ENCODE peak calls at places on chromosomes 12 and 14, in five cellular contexts. S is HT1080; Y is NCI-H1092 treated with DMSO at 0.1 percent for 48 hours; O is Caki2; Z is stimulated activated CD4-positive, alpha-beta T cell treated with anti-CD3 and anti-CD28 coated beads, Interleukin-4, amount 100 ng/mL, for 48 hours. R is an unnamed sample.

GRCh38 chr14:95834491-95834890 is 42.1 kb upstream of the TUNAR start:
- DNase-seq in Y (no peak), Z (no peak), S (no peak), O (no peak), R (no peak)

GRCh38 chr12:14618990-14619389 is 51.3 kb upstream of the PLBD1 start:
- DNase-seq in S (peak; percentile 21), O (no peak), Z (no peak), Y (peak; percentile 44), R (no peak)

GRCh38 chr14:96086032-96086431 is 46.9 kb downstream of the C14orf132 start:
- DNase-seq in Z (no peak), O (no peak), Y (no peak), S (peak; percentile 75), R (no peak)

GRCh38 chr12:119410396-119410795 is 75.9 kb downstream of the CCDC60 start:
- DNase-seq in S (no peak), Y (no peak), O (no peak), Z (no peak), R (no peak)

GRCh38 chr12:133120385-133121191 is 9.5 kb downstream of the ZNF891 start:
- DNase-seq in O (peak; percentile 25), Y (no peak), S (no peak), Z (no peak), R (no peak)

GRCh38 chr12:115661103-115661502 is 616.4 kb downstream of the MED13L start:
- DNase-seq in Z (no peak), Y (no peak), S (no peak), O (no peak), R (no peak)

GRCh38 chr14:92185559-92185958 is 63.8 kb downstream of the CPSF2 start:
- DNase-seq in Y (no peak), Z (no peak), O (no peak), S (no peak), R (no peak)

GRCh38 chr14:21343035-21343794 is 40.6 kb downstream of the SUPT16H start:
- DNase-seq in S (peak; percentile 26), O (no peak), Y (no peak), Z (no peak), R (no peak)

GRCh38 chr14:89445252-89445973 is 28.4 kb upstream of the FOXN3 start:
- DNase-seq in O (no peak), S (peak; percentile 30), Z (peak; percentile 27), Y (no peak), R (no peak)

GRCh38 chr12:45667761-45668160 is 61.7 kb upstream of the ARID2 start:
- DNase-seq in S (no peak), Y (no peak), O (no peak), Z (no peak), R (no peak)

GRCh38 chr14:37202812-37203211 is 5.1 kb downstream of the MIPOL1 start:
- DNase-seq in O (no peak), S (no peak), Z (no peak), Y (no peak), R (no peak)

GRCh38 chr12:124518051-124518932 is 49.1 kb downstream of the NCOR2 start:
- DNase-seq in S (peak; percentile 96), Z (no peak), O (peak; percentile 97), Y (peak; percentile 94), R (no peak)

GRCh38 chr14:58362798-58363412 is 32.8 kb upstream of the TOMM20L start:
- DNase-seq in Z (no peak), O (peak; percentile 22), S (peak; percentile 39), Y (peak; percentile 49), R (no peak)

R was measured in progenitor cell of endocrine pancreas.